ENCODE peak calls at places on chromosome 4, in ten cellular contexts. O, C, U, I, H, D, J, F, N and T are unnamed samples.

GRCh38 chr4:5747746-5748365 is 36.9 kb downstream of the EVC start:
- DNase-seq in O (no peak), C (peak; percentile 67), U (no peak), I (no peak), H (no peak), D (no peak), J (peak; percentile 99), F (peak; percentile 55), N (no peak), T (no peak)

GRCh38 chr4:182427530-182427929 is 184.3 kb downstream of the TENM3 start:
- DNase-seq in O (no peak), C (no peak), U (no peak), I (no peak), H (no peak), D (no peak), J (peak; percentile 79), F (no peak), N (no peak), T (no peak)

GRCh38 chr4:165198329-165198728 is 9.0 kb upstream of the KLHL2 start:
- DNase-seq in O (no peak), C (no peak), U (no peak), I (no peak), H (no peak), D (no peak), J (no peak), F (no peak), N (no peak), T (no peak)

GRCh38 chr4:38765391-38765790 is 17.4 kb downstream of the TLR10 start:
- DNase-seq in O (no peak), C (no peak), U (no peak), I (no peak), H (no peak), D (no peak), J (peak; percentile 80), F (no peak), N (no peak), T (no peak)

GRCh38 chr4:156962551-156962974 is 9.0 kb downstream of the PDGFC start:
- DNase-seq in O (no peak), C (no peak), U (no peak), I (no peak), H (no peak), D (no peak), J (peak; percentile 99), F (no peak), N (no peak), T (peak; percentile 53)

GRCh38 chr4:145618210-145618911 is 824 bp upstream of the MMAA start:
- DNase-seq in O (no peak), C (no peak), U (no peak), I (peak; percentile 67), H (no peak), D (peak; percentile 10), J (no peak), F (no peak), N (no peak), T (peak; percentile 43)

GRCh38 chr4:146311238-146311970 is 97.1 kb downstream of the REELD1 start:
- DNase-seq in O (no peak), C (no peak), U (no peak), I (no peak), H (no peak), D (no peak), J (no peak), F (no peak), N (no peak), T (no peak)

GRCh38 chr4:168800926-168801325 is 209.1 kb downstream of the CBR4 start:
- DNase-seq in O (no peak), C (no peak), U (no peak), I (no peak), H (no peak), D (no peak), J (no peak), F (no peak), N (no peak), T (no peak)

GRCh38 chr4:70714061-70714468 is 7.7 kb upstream of the RUFY3 start:
- DNase-seq in O (no peak), C (no peak), U (peak; percentile 29), I (no peak), H (no peak), D (no peak), J (peak; percentile 25), F (no peak), N (peak; percentile 33), T (peak; percentile 63)

GRCh38 chr4:95170176-95170575 is 378.6 kb downstream of the UNC5C start:
- DNase-seq in O (no peak), C (no peak), U (no peak), I (no peak), H (no peak), D (no peak), J (no peak), F (no peak), N (no peak), T (no peak)

GRCh38 chr4:94532016-94532789 is 80.5 kb downstream of the PDLIM5 start:
- DNase-seq in O (peak; percentile 68), C (no peak), U (no peak), I (no peak), H (no peak), D (no peak), J (peak; percentile 57), F (no peak), N (no peak), T (peak; percentile 64)

GRCh38 chr4:69858683-69859082 is 1.3 kb downstream of the SULT1E1 start:
- DNase-seq in O (no peak), C (no peak), U (no peak), I (no peak), H (no peak), D (no peak), J (no peak), F (no peak), N (no peak), T (no peak)

GRCh38 chr4:169117591-169118081 is 107.6 kb upstream of the CBR4 start:
- DNase-seq in O (no peak), C (no peak), U (no peak), I (no peak), H (no peak), D (no peak), J (peak; percentile 95), F (no peak), N (no peak), T (no peak)

DNA sequence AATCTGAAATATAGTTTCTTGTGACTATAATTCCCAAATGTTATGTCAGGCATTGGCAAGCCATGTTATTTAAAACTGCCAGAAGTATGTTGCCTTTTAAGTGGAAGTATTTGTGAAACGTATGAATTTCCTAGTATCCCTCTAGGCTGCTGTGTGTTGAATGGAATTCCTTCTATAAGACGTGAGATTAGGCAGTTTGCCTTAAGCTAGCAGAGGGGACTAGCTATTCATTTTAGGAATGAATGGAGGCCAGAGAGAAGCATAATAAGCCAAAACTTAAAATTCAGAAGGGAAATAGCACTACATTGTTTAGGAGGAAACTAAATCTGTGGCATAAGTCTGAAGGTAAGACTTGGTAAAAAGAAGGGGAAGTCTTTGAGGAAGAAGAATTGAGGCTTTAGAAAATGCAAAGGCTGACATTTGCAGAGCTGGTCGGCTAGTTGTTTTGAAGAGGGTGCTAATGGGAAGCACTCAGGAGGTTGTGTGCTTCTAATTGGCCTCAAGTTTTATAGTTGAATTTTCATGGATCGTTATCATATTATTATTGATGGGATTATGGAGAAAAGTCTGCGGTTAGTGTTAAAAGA is 57.1 kb downstream of the TMEM131L start:
- DNase-seq in O (no peak), C (no peak), U (no peak), I (no peak), H (no peak), D (no peak), J (no peak), F (no peak), N (no peak), T (no peak)
- H3K4me1 ChIP-seq in O (no peaks in the 10 kb centered on the region), C (peaks cover 6% of the 10 kb centered on the region), U (peaks cover 44% of the 10 kb centered on the region), I (no peaks in the 10 kb centered on the region), H (no peaks in the 10 kb centered on the region), D (peaks cover 93% of the 10 kb centered on the region), J (peaks cover 6% of the 10 kb centered on the region), F (peaks cover 50% of the 10 kb centered on the region), N (peaks cover 39% of the 10 kb centered on the region), T (peaks cover 6% of the 10 kb centered on the region)

GRCh38 chr4:148056879-148057278 is 325.0 kb downstream of the ARHGAP10 start:
- DNase-seq in O (peak; percentile 6), C (peak; percentile 5), U (peak; percentile 52), I (no peak), H (no peak), D (peak; percentile 46), J (peak; percentile 77), F (peak; percentile 58), N (peak; percentile 16), T (peak; percentile 84)
- TF ChIP-seq CTCF in O (no peak), C (no peak), U (peak; percentile 23), I (peak; percentile 8), H (no peak), D (no peak), J (no peak), F (no peak), N (no peak), T (peak; percentile 21)

GRCh38 chr4:113450681-113451080 is 310.9 kb downstream of the CAMK2D start:
- DNase-seq in O (no peak), C (no peak), U (no peak), I (no peak), H (no peak), D (no peak), J (no peak), F (no peak), N (no peak), T (no peak)

GRCh38 chr4:113449407-113449974 is 312.0 kb downstream of the CAMK2D start:
- DNase-seq in O (no peak), C (no peak), U (no peak), I (no peak), H (no peak), D (no peak), J (no peak), F (no peak), N (no peak), T (no peak)

GRCh38 chr4:113452868-113453620 is 308.5 kb downstream of the CAMK2D start:
- DNase-seq in O (no peak), C (no peak), U (no peak), I (no peak), H (no peak), D (no peak), J (peak; percentile 79), F (no peak), N (no peak), T (no peak)

GRCh38 chr4:113455081-113455480 is 306.5 kb downstream of the CAMK2D start:
- DNase-seq in O (no peak), C (no peak), U (no peak), I (no peak), H (no peak), D (no peak), J (no peak), F (no peak), N (no peak), T (no peak)

DNA sequence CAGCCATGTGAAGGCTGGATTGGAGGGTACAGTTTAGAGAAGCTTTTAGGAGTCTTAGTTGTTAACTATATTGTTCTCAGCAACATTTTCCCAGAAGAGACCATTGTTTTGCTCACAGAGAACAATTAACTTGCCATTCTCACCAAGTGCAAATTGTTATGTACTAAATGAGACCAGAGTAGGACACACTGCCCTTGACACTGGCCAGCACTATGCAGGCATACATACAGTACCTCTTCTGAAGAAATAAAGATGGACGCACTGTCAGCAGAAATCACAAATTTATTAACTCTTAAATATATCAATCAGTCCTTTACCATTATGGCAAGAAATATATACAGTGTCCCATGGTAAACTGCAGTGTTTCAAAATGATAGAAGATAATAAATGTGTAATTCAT is 309.4 kb downstream of the CAMK2D start:
- DNase-seq in O (no peak), C (no peak), U (no peak), I (no peak), H (no peak), D (no peak), J (no peak), F (no peak), N (no peak), T (no peak)
- H3K4me1 ChIP-seq in O (peaks cover 13% of the 10 kb centered on the region), C (no peaks in the 10 kb centered on the region), U (peaks cover 26% of the 10 kb centered on the region), I (no peaks in the 10 kb centered on the region), H (no peaks in the 10 kb centered on the region), D (no peaks in the 10 kb centered on the region), J (peaks cover 5% of the 10 kb centered on the region), F (no peaks in the 10 kb centered on the region), N (no peaks in the 10 kb centered on the region), T (no peaks in the 10 kb centered on the region)

GRCh38 chr4:14431155-14432134 is 570.8 kb upstream of the CPEB2 start:
- DNase-seq in O (no peak), C (no peak), U (no peak), I (no peak), H (no peak), D (no peak), J (no peak), F (no peak), N (no peak), T (no peak)
- TF ChIP-seq CTCF in O (no peak), C (no peak), U (no peak), I (no peak), H (no peak), D (no peak), J (no peak), F (no peak), N (no peak), T (no peak)